ENCODE peak calls at places on chromosomes 11 and 22, in nine cellular contexts. A is GM23248, Z is H1, R is H9, O is GM23338, C is IMR-90, G is endothelial cell of umbilical vein, F is neural progenitor cell, E is fibroblast of lung. Y is an unnamed sample.

GRCh38 chr11:129733981-129734380 is 81.7 kb upstream of the TMEM45B start:
- DNase-seq in C (no peak), O (no peak), E (no peak), R (no peak), Z (no peak), G (no peak), A (no peak), F (no peak), Y (no peak)

GRCh38 chr11:76738618-76739220 is 44.4 kb upstream of the TSKU start:
- DNase-seq in G (peak; percentile 22), Z (no peak), C (no peak), O (no peak), E (no peak), R (no peak), F (no peak), A (no peak), Y (no peak)

GRCh38 chr11:65944191-65944590 is 1.1 kb upstream of the TSGA10IP start:
- DNase-seq in E (no peak), O (no peak), A (no peak), G (no peak), R (no peak), C (no peak), F (no peak), Z (no peak), Y (no peak)

GRCh38 chr11:44085330-44085729 is 10.1 kb upstream of the EXT2 start:
- DNase-seq in Z (no peak), C (no peak), A (no peak), O (no peak), G (no peak), F (no peak), E (no peak), R (no peak), Y (no peak)

GRCh38 chr11:69464621-69464960 is 16.9 kb upstream of the LINC01488 start:
- DNase-seq in O (no peak), G (no peak), Z (no peak), R (no peak), F (no peak), C (no peak), E (no peak), A (no peak), Y (no peak)

GRCh38 chr11:75268626-75269366 is 28.2 kb downstream of the TPBGL start:
- DNase-seq in A (no peak), R (no peak), Z (no peak), G (no peak), F (no peak), C (no peak), E (no peak), O (no peak), Y (no peak)

GRCh38 chr22:36469094-36469710 is 12.2 kb downstream of the TXN2 start:
- DNase-seq in G (no peak), Z (no peak), C (no peak), O (no peak), F (no peak), A (no peak), E (no peak), R (no peak), Y (no peak)

GRCh38 chr11:45165806-45166603 is 19.6 kb downstream of the PRDM11 start:
- DNase-seq in E (no peak), A (no peak), R (no peak), Z (no peak), O (no peak), G (no peak), C (no peak), F (no peak), Y (no peak)

GRCh38 chr11:2272946-2273280 is 2.5 kb upstream of the ASCL2 start:
- DNase-seq in C (no peak), G (no peak), A (no peak), Z (no peak), E (no peak), F (no peak), O (no peak), R (no peak), Y (no peak)

GRCh38 chr11:9759519-9760179 is 95.8 kb downstream of the SWAP70 start:
- DNase-seq in G (peak; percentile 99), A (peak; percentile 99), O (no peak), E (peak; percentile 100), Z (no peak), R (no peak), F (no peak), C (peak; percentile 100), Y (peak; percentile 78)

GRCh38 chr11:126150256-126150655 is 61.2 kb downstream of the RPUSD4 start:
- DNase-seq in A (no peak), R (no peak), Z (no peak), C (no peak), O (no peak), G (no peak), E (no peak), F (no peak), Y (no peak)

GRCh38 chr11:134153147-134153905 is 70.4 kb downstream of the NCAPD3 start:
- DNase-seq in O (no peak), F (no peak), Z (no peak), E (no peak), G (no peak), R (no peak), C (no peak), A (no peak), Y (no peak)

GRCh38 chr11:134152692-134153091 is 71.1 kb downstream of the NCAPD3 start:
- DNase-seq in R (no peak), F (no peak), Z (no peak), A (no peak), G (no peak), O (no peak), C (no peak), E (no peak), Y (no peak)

GRCh38 chr11:134151083-134151747 is 72.6 kb downstream of the NCAPD3 start:
- DNase-seq in Z (no peak), E (no peak), G (no peak), R (no peak), C (no peak), O (no peak), A (no peak), F (no peak), Y (no peak)

GRCh38 chr11:134149371-134149770 is 74.4 kb downstream of the NCAPD3 start:
- DNase-seq in R (no peak), F (no peak), C (no peak), A (no peak), G (no peak), E (no peak), O (no peak), Z (no peak), Y (no peak)

DNA sequence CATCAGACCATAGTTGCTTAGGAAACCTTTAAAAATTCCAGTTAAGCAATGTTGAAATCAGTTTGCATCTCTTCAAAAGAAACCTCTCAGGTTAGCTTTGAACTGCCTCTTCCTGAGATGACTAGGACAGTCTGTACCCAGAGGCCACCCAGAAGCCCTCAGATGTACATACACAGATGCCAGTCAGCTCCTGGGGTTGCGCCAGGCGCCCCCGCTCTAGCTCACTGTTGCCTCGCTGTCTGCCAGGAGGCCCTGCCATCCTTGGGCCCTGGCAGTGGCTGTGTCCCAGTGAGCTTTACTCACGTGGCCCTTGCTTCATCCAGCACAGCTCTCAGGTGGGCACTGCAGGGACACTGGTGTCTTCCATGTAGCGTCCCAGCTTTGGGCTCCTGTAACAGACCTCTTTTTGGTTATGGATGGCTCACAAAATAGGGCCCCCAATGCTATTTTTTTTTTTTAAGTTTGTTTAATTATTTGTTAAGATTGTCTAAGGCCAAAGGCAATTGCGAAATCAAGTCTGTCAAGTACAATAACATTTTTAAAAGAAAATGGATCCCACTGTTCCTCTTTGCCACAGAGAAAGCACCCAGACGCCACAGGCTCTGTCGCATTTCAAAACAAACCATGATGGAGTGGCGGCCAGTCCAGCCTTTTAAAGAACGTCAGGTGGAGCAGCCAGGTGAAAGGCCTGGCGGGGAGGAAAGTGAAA is 73.4 kb downstream of the NCAPD3 start:
- DNase-seq in F (no peak), R (no peak), G (no peak), C (no peak), O (no peak), A (peak; percentile 17), E (no peak), Z (no peak), Y (no peak)
- H3K27ac ChIP-seq in F (no peak overlapping the region), R (no peak overlapping the region), G (no peak overlapping the region), C (no peak overlapping the region), O (no peak overlapping the region), A (no peak overlapping the region), E (no peak overlapping the region), Z (no peak overlapping the region), Y (no peak overlapping the region)

GRCh38 chr11:119710417-119710816 is 18.6 kb downstream of the NECTIN1 start:
- DNase-seq in C (no peak), O (no peak), E (no peak), R (no peak), A (no peak), F (no peak), Z (no peak), G (no peak), Y (no peak)

GRCh38 chr11:119711476-119711875 is 17.5 kb downstream of the NECTIN1 start:
- DNase-seq in A (no peak), F (no peak), R (no peak), E (no peak), O (no peak), G (no peak), C (no peak), Z (no peak), Y (no peak)

GRCh38 chr11:119709638-119710346 is 19.2 kb downstream of the NECTIN1 start:
- DNase-seq in E (peak; percentile 92), F (peak; percentile 95), A (no peak), Z (no peak), R (peak; percentile 70), G (no peak), C (peak; percentile 69), O (peak; percentile 94), Y (peak; percentile 13)

GRCh38 chr11:119706887-119707286 is 22.1 kb downstream of the NECTIN1 start:
- DNase-seq in C (no peak), O (peak; percentile 57), R (no peak), F (peak; percentile 45), G (no peak), E (no peak), Z (no peak), A (no peak), Y (no peak)

GRCh38 chr11:119709171-119709570 is 19.8 kb downstream of the NECTIN1 start:
- DNase-seq in Z (no peak), G (no peak), C (no peak), O (no peak), R (no peak), F (no peak), E (no peak), A (no peak), Y (no peak)
- H4K20me1 ChIP-seq in Z (peaks cover 57% of the 10 kb centered on the region), G (no peaks in the 10 kb centered on the region), C (no peaks in the 10 kb centered on the region), O (peaks cover 88% of the 10 kb centered on the region), R (peaks cover 3% of the 10 kb centered on the region), F (peaks cover 100% of the 10 kb centered on the region), E (no peaks in the 10 kb centered on the region), A (no peaks in the 10 kb centered on the region), Y (no peaks in the 10 kb centered on the region)

DNA sequence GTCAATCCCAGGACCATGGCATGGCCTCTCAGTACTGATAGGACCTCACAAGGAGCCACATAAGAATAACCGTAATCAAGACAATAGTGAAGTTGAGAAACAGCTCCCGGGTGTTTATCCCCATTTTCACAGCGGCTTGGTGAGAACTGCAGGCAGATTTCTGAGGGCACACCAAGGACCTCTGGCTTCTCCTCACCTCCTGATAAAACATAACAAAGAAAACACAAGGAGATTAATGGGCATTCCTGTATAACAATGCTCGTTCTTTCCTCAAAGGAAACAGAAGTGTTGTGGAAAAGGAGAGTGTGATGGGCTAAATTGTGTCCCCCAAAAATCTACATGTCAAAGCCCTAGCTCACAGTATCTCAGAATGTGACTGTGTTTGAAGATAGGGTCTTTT is 4.0 kb downstream of the SLN start:
- DNase-seq in A (no peak), E (no peak), O (peak; percentile 74), Z (no peak), G (no peak), C (no peak), R (no peak), F (no peak), Y (no peak)
- H3K27ac ChIP-seq in A (no peak overlapping the region), E (no peak overlapping the region), O (no peak overlapping the region), Z (no peak overlapping the region), G (no peak overlapping the region), C (no peak overlapping the region), R (no peak overlapping the region), F (no peak overlapping the region), Y (no peak overlapping the region)

GRCh38 chr11:107851704-107852315 is 6.8 kb downstream of the SLC35F2 start:
- DNase-seq in O (no peak), G (no peak), C (no peak), Z (no peak), F (no peak), A (no peak), R (no peak), E (no peak), Y (no peak)
- H4K20me1 ChIP-seq in O (peaks cover 11% of the 10 kb centered on the region), G (no peaks in the 10 kb centered on the region), C (no peaks in the 10 kb centered on the region), Z (no peaks in the 10 kb centered on the region), F (peaks cover 25% of the 10 kb centered on the region), A (no peaks in the 10 kb centered on the region), R (no peaks in the 10 kb centered on the region), E (no peaks in the 10 kb centered on the region), Y (peaks cover 6% of the 10 kb centered on the region)